ENCODE peak calls at places on chromosome 9, in ten cellular contexts. L is activated B cell treated with CpG ODN at 0.5 μM for 24 hours; V is AG09309; R is fibroblast of pulmonary artery; Q is GM13976; X is neural crest cell; C is fibroblast of mammary gland; O is CD4-positive, alpha-beta T cell; G is endothelial cell; A is H1. H is an unnamed sample.

GRCh38 chr9:92724528-92725265 is 39.9 kb downstream of the BICD2 start:
- DNase-seq in A (no peak), Q (no peak), L (peak), C (no peak), R (no peak), V (no peak), X (no peak), O (no peak), G (no peak), H (no peak)

GRCh38 chr9:110555971-110556370 is 23.6 kb downstream of the SVEP1 start:
- DNase-seq in O (no peak), V (peak), X (no peak), C (peak), A (no peak), Q (no peak), R (peak), L (no peak), G (no peak), H (no peak)

GRCh38 chr9:110588296-110588695 is 8.8 kb upstream of the SVEP1 start:
- DNase-seq in X (no peak), C (no peak), A (no peak), V (no peak), O (no peak), Q (no peak), L (no peak), R (no peak), G (no peak), H (no peak)

GRCh38 chr9:87891754-87892153 is 9.1 kb downstream of the SPATA31E1 start:
- DNase-seq in O (no peak), X (no peak), V (no peak), C (peak), G (no peak), R (peak), L (no peak), A (no peak), Q (no peak), H (no peak)

GRCh38 chr9:111393971-111394370 is 63.9 kb upstream of the OR2K2 start:
- DNase-seq in L (no peak), Q (no peak), G (no peak), V (no peak), R (no peak), C (no peak), A (no peak), O (no peak), X (no peak), H (no peak)

GRCh38 chr9:98805506-98806272 is 1.8 kb upstream of the GALNT12 start:
- DNase-seq in X (no peak), L (no peak), Q (no peak), A (no peak), V (peak), G (no peak), R (peak), O (no peak), C (peak), H (no peak)

GRCh38 chr9:18857769-18858168 is 175.2 kb downstream of the SAXO1 start:
- DNase-seq in Q (no peak), A (no peak), L (no peak), R (peak), V (peak), X (no peak), G (no peak), C (peak), O (no peak), H (no peak)

GRCh38 chr9:136726631-136727191 is 14.3 kb downstream of the DIPK1B start:
- DNase-seq in O (no peak), V (no peak), R (no peak), Q (peak), G (no peak), L (no peak), C (peak), A (no peak), X (no peak), H (peak)

GRCh38 chr9:18905033-18905882 is 127.8 kb downstream of the SAXO1 start:
- DNase-seq in A (no peak), V (no peak), R (peak), L (no peak), O (no peak), G (no peak), C (peak), X (no peak), Q (no peak), H (no peak)

GRCh38 chr9:89522261-89522978 is 24.5 kb upstream of the SEMA4D start:
- DNase-seq in R (no peak), G (no peak), X (no peak), Q (peak), C (no peak), L (peak), O (peak), A (no peak), V (no peak), H (peak)

DNA sequence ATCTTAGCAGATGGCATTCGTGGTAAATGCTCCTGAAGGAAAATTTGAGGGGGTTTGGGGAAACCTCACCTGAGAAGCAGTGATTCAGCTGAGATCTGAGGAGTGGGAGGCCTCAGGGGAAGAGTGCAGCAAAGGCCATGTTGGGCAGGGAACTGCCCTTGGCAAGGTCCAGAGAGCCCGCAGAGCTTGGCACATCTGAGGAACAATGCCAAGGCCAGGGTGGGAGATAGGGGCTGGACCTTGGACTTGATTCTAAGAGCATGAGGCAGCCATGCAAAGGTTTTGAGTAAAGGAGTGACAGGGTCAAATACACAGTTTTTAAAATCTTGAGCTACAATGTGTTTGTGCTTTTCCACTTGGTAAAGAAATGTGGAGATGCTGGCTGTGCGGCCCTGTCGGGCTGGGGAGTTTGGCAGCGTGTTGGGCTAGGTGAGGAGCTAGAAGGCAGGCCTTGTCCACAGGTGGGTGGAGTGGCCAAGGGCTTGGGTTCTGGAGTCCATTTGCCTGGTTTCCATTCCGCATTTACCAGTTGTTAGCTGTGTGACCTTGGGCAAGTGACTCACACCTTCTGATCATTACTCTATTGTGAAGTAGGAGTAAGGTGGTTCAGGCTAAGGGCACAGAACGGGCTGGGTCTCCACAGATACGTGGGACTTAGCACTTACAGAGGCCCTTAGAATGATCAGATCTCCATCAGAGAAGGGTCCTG is 6.1 kb downstream of the TBC1D13 start:
- DNase-seq in O (no peak), L (no peak), C (no peak), X (no peak), G (no peak), V (no peak), Q (no peak), A (no peak), R (no peak), H (no peak)
- TF ChIP-seq CTCF in O (no peak), L (no peak), C (no peak), X (no peak), G (no peak), V (no peak), Q (no peak), A (no peak), R (no peak), H (no peak)

GRCh38 chr9:97243606-97244005 is 63.9 kb upstream of the CCDC180 start:
- DNase-seq in Q (no peak), V (no peak), R (no peak), L (no peak), X (no peak), G (no peak), A (no peak), O (no peak), C (peak), H (no peak)

GRCh38 chr9:97237311-97237786 is 70.1 kb upstream of the CCDC180 start:
- DNase-seq in Q (no peak), O (no peak), C (no peak), G (peak), A (no peak), R (no peak), X (peak), L (no peak), V (no peak), H (no peak)

DNA sequence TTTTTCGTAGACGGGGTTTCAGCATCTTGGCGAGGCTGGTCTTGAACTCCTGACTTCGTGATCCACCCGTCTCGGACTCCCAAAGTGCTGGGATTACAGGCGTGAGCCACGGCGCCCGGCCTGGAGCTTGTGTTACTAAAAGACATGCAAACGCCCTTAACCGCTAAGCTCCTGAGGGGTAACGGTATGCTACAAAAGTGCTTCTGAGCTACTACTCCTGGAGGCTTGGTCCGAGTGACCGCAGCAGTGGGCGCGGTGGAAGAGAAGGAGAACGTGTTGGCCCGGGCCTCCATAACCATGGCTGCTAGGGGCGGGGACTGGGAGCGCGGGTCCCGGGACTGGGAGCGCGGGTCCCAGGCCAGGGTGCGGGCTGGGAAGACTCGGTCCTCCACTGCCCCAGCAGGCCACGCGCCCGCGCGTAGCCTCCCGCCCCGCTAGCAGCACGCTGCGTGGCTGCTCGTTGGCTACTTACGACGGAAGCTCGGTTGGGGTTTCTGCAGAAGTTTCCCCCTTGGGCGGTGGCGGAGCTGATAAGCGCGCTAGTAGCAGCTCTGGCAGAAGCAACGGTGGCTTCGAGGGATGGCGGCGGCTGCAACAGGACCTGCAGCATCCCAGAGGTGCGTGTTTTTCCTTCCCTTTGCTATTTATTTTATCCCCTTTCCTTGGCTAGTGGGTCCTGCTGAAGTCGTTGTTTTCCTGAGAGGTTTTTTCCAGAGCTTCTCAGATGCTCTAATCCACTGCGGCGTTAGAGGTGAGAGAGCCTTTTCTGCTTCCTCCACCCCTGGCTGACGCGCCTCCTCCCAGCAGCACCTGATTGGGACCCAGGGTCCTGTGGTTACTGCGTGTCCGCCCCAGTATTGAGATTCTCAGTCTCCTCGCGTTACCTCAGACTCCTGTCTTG is 69.3 kb upstream of the CCDC180 start:
- DNase-seq in R (peak), O (peak), A (no peak), C (peak), L (peak), V (peak), Q (peak), G (peak), X (peak), H (peak)
- TF ChIP-seq CTCF in R (no peak), O (no peak), A (no peak), C (no peak), L (no peak), V (no peak), Q (no peak), G (no peak), X (no peak), H (no peak)

DNA sequence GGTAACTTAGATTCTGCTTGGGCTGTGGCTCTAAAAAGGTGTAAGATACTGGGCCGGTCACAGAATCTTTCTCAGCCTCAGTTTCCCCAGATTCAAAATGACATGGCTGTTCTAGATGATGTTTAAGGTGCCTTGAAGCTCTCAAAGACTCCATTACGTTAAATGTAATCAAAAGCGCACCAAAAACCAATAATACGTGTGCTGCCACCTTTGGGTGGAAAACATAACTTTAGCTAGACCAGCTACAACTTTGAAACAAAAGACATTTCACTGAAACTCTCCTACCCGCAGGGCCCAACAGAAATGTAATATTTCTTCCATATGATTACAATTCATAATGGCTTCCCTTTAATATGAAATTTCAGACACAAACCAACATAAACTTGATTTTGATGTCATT is 35.0 kb upstream of the PCSK5 start:
- DNase-seq in A (no peak), Q (no peak), O (no peak), V (no peak), R (peak), C (peak), G (peak), L (no peak), X (no peak), H (peak)
- TF ChIP-seq CTCF in A (peak), Q (no peak), O (peak), V (peak), R (peak), C (peak), G (peak), L (no peak), X (peak), H (peak)

GRCh38 chr9:22457448-22457847 is 10.8 kb downstream of the DMRTA1 start:
- DNase-seq in Q (no peak), X (no peak), G (no peak), C (no peak), O (no peak), A (no peak), L (no peak), R (no peak), V (no peak), H (no peak)
- TF ChIP-seq CTCF in Q (no peak), X (no peak), G (no peak), C (no peak), O (no peak), A (peak), L (no peak), R (no peak), V (no peak), H (no peak)

GRCh38 chr9:114263853-114264510 is 58.9 kb upstream of the ORM1 start:
- DNase-seq in X (peak), L (no peak), R (no peak), O (no peak), A (no peak), Q (no peak), C (no peak), G (peak), V (no peak), H (no peak)
- TF ChIP-seq CTCF in X (peak), L (no peak), R (no peak), O (no peak), A (peak), Q (no peak), C (no peak), G (no peak), V (peak), H (peak)

GRCh38 chr9:8486095-8486494 is 686.5 kb upstream of the DMAC1 start:
- DNase-seq in C (peak), V (peak), R (peak), L (no peak), A (peak), O (no peak), X (no peak), Q (no peak), G (peak), H (no peak)
- TF ChIP-seq CTCF in C (peak), V (no peak), R (peak), L (no peak), A (peak), O (no peak), X (peak), Q (no peak), G (peak), H (no peak)

GRCh38 chr9:4197548-4197947 is 102.3 kb downstream of the GLIS3 start:
- DNase-seq in C (peak), O (no peak), G (no peak), Q (no peak), V (no peak), R (no peak), L (no peak), A (no peak), X (no peak), H (peak)
- TF ChIP-seq CTCF in C (peak), O (no peak), G (peak), Q (peak), V (peak), R (peak), L (no peak), A (peak), X (peak), H (peak)

H was measured in GM13977.